ENCODE peak calls at places on chromosomes 11 and 22, in five cellular contexts. D is mammary epithelial cell, X is fibroblast of lung, H is thoracic aorta, U is upper lobe of right lung. Q is an unnamed sample.

GRCh38 chr11:35141538-35141937 is 2.6 kb downstream of the CD44 start:
- DNase-seq in D (no peak), X (no peak), H (no peak), U (peak), Q (peak)

GRCh38 chr11:62450543-62451242 is 31.9 kb downstream of the SCGB1A1 start:
- DNase-seq in D (no peak), X (no peak), H (no peak), U (no peak), Q (no peak)

GRCh38 chr11:120344302-120345004 is 8.2 kb downstream of the ARHGEF12 start:
- DNase-seq in D (peak), X (peak), H (no peak), U (no peak), Q (no peak)

GRCh38 chr22:49964493-49965290 is 4.1 kb downstream of the PIM3 start:
- DNase-seq in D (no peak), X (no peak), H (peak), U (peak), Q (peak)

GRCh38 chr11:131681875-131682274 is 311.5 kb downstream of the NTM start:
- DNase-seq in D (no peak), X (no peak), H (no peak), U (no peak), Q (no peak)

GRCh38 chr11:44877908-44878459 is 72.7 kb downstream of the TP53I11 start:
- DNase-seq in D (no peak), X (peak), H (no peak), U (no peak), Q (no peak)

GRCh38 chr11:74019860-74020259 is 11.0 kb upstream of the UCP3 start:
- DNase-seq in D (peak), X (peak), H (no peak), U (no peak), Q (no peak)

GRCh38 chr11:131073167-131073566 is 156.9 kb upstream of the SNX19 start:
- DNase-seq in D (no peak), X (no peak), H (no peak), U (no peak), Q (no peak)

GRCh38 chr11:69305885-69306540 is 12.1 kb downstream of the MYEOV start:
- DNase-seq in D (no peak), X (no peak), H (no peak), U (peak), Q (no peak)

GRCh38 chr22:47171441-47172221 is 409.2 kb downstream of the TBC1D22A start:
- DNase-seq in D (no peak), X (no peak), H (no peak), U (peak), Q (peak)

GRCh38 chr11:128498846-128499245 is 88.5 kb downstream of the ETS1 start:
- DNase-seq in D (no peak), X (peak), H (no peak), U (no peak), Q (no peak)

GRCh38 chr11:70040452-70040851 is 37.7 kb upstream of the ANO1 start:
- DNase-seq in D (no peak), X (no peak), H (no peak), U (no peak), Q (no peak)

GRCh38 chr11:58390551-58391063 is 16.1 kb downstream of the OR5B3 start:
- DNase-seq in D (no peak), X (no peak), H (no peak), U (peak), Q (peak)

GRCh38 chr11:115919341-115920086 is 415.3 kb upstream of the CADM1 start:
- DNase-seq in D (peak), X (peak), H (no peak), U (no peak), Q (no peak)

GRCh38 chr22:18076060-18076497 is 1.7 kb upstream of the PEX26 start:
- DNase-seq in D (peak), X (peak), H (no peak), U (peak), Q (no peak)

GRCh38 chr22:18078329-18079041 is 695 bp downstream of the PEX26 start:
- DNase-seq in D (peak), X (peak), H (no peak), U (peak), Q (no peak)

GRCh38 chr22:18077087-18077638 is 627 bp upstream of the PEX26 start:
- DNase-seq in D (no peak), X (no peak), H (no peak), U (no peak), Q (no peak)

GRCh38 chr22:18079706-18080230 is 2.0 kb downstream of the PEX26 start:
- DNase-seq in D (no peak), X (no peak), H (no peak), U (no peak), Q (no peak)

GRCh38 chr22:18077639-18078328 is at the start of gene PEX26:
- DNase-seq in D (peak), X (peak), H (peak), U (peak), Q (peak)
- H3K4me3 ChIP-seq in D (peak), X (peak), H (peak), U (peak), Q (peak)

GRCh38 chr22:42621505-42622002 is 6.9 kb upstream of the POLDIP3 start:
- DNase-seq in D (peak), X (peak), H (no peak), U (peak), Q (no peak)
- H3K27ac ChIP-seq in D (peak), X (no peak), H (peak), U (no peak), Q (no peak)

DNA sequence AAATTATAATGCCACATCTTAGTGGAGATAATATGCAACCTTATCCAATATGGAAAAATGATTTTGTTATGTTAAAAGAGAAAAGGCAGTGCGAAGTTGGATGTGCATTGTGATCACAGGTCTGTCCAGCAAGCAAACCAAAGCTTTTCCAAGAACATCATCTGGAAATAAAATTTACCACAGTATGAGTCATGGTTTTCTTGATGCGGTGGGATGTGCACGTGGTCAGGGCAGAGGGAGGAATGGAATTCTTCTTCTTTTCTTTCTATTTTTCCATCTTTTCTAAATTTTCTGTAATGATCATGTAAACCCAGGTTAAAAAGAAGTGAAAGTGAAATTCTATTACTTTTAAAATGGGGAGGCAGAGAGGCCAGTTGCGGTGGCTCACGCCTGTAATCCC is 169.8 kb downstream of the C11orf91 start:
- DNase-seq in D (peak), X (peak), H (no peak), U (no peak), Q (no peak)
- H3K4me3 ChIP-seq in D (no peak), X (no peak), H (no peak), U (no peak), Q (no peak)

DNA sequence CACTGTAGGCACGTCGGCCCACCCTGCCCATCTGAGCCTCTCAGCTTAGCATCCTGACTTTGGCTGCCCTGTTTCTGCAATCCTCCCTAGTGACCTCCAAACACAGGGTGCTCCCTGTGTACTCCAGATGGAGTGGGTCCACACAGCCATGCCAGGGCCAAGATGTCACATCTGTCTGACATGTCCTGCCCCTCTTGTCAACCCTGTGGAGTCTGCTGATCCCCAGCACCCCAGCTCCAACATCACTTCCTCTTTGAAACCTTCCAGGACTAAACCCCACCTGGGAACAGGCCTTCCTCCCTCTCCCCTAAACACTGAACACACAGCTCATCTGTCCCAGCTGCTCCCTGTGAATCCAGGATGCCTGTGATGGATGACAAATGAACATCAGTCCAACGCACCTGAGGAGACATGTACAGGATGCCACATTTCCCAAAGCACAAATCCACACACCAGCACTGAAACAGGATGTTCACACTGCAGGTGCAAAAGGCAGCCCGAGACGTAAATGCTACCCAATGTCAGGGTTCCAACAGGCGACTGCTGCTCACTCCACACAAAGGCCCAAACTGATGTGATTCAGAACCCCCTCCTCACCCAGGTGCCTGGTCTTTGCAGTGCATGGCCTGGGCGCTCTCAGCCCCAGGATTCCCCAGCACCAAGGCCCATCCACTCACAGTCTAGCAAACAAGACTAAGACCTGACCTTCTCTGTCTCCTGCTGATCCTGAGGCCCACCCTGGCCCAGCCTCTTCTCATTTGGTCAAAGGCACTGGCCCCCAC is 2.0 kb upstream of the TSSK2 start:
- DNase-seq in D (no peak), X (no peak), H (no peak), U (no peak), Q (no peak)
- H3K27ac ChIP-seq in D (no peak), X (no peak), H (no peak), U (no peak), Q (peak)

DNA sequence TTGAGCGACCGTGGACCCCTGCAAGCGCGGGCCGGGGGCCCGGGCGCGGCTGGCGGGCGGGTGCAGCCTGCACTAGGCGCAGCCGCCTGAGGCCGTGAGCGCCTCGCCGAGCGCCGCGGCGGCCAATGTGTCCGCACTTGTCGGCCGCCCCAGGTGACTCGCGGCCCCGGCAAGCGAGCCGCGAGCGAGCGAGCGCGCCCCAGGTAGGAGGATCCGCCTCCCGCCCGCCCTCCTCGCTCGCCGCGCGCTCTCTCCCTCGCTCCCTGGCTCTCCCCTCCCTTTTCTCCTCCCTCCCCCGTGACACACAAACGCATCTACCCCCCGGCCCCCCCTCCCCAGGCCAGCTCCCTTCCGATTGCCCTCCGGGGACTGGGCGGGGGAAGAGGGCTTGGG is at the start of gene WNT7B:
- DNase-seq in D (peak), X (no peak), H (no peak), U (peak), Q (no peak)
- H3K4me3 ChIP-seq in D (no peak), X (no peak), H (peak), U (peak), Q (peak)

GRCh38 chr11:12225046-12225739 is 114.8 kb downstream of the MICAL2 start:
- DNase-seq in D (no peak), X (no peak), H (no peak), U (no peak), Q (no peak)
- H3K27ac ChIP-seq in D (peak), X (peak), H (peak), U (peak), Q (no peak)

DNA sequence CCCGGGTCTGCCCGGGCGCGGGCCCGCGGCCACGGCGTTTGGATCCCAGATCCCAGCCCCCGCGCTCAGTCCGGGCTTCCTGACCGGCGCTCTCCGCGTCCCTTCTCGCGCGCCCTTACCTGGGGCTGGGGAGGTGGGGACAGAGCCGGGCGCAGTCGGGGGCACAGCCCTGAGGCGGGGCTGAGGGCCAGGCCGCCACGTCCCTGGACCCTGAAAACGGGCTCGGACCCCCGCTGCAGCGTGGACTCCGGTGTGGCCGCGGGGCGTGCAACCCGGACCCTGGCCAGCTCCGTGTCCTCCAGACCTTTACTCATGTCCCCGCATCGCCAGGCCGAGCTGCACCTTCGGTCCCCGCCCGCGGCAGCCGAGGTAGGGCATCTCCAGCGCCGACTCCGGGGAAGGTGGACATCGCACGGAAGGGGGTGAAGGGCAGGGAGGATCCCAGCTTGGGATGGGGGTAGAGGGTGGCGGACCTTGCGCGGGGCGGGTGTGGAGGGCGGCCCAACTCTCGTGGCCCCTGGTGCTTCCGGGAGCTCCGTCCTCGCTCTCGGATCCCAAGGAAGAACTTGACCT is 9.9 kb upstream of the AIFM3 start:
- DNase-seq in D (no peak), X (peak), H (no peak), U (peak), Q (no peak)
- H3K4me3 ChIP-seq in D (peak), X (peak), H (peak), U (peak), Q (peak)